ENCODE peak calls at places on chromosome 1, in eight cellular contexts. X is HTR-8/SVneo, B is neuronal stem cell, W is ureter, J is GM18507, V is EL, D is activated T-cell treated with anti-CD3 and anti-CD28 coated beads for 4 hours, R is AG09309. G is an unnamed sample.
A peak's percentile ranks its signal among the peaks of the same experiment; 100 is the strongest.

GRCh38 chr1:179742717-179743678 is at the start of gene FAM163A:
- DNase-seq in X (no peak), B (peak; percentile 46), W (no peak), J (no peak), V (no peak), D (no peak), R (no peak), G (peak; percentile 32)

GRCh38 chr1:56526571-56527174 is 52.7 kb downstream of the PLPP3 start:
- DNase-seq in X (no peak), B (no peak), W (no peak), J (peak; percentile 23), V (peak; percentile 7), D (no peak), R (no peak), G (no peak)

GRCh38 chr1:46081206-46081605 is 51.2 kb downstream of the PIK3R3 start:
- DNase-seq in X (no peak), B (no peak), W (no peak), J (no peak), V (no peak), D (no peak), R (no peak), G (no peak)

GRCh38 chr1:235632538-235633219 is 16.9 kb downstream of the GNG4 start:
- DNase-seq in X (peak; percentile 60), B (no peak), W (no peak), J (no peak), V (peak; percentile 73), D (no peak), R (peak; percentile 14), G (no peak)

GRCh38 chr1:12339861-12340557 is 110.2 kb downstream of the VPS13D start:
- DNase-seq in X (no peak), B (no peak), W (no peak), J (no peak), V (no peak), D (no peak), R (no peak), G (peak; percentile 27)

GRCh38 chr1:230766318-230766717 is 19.1 kb downstream of the CAPN9 start:
- DNase-seq in X (no peak), B (no peak), W (no peak), J (no peak), V (no peak), D (no peak), R (no peak), G (no peak)

GRCh38 chr1:229155472-229155871 is 115.4 kb upstream of the RAB4A start:
- DNase-seq in X (no peak), B (no peak), W (no peak), J (no peak), V (no peak), D (no peak), R (no peak), G (no peak)

GRCh38 chr1:165650981-165651625 is 20.1 kb downstream of the MGST3 start:
- DNase-seq in X (no peak), B (no peak), W (no peak), J (no peak), V (peak; percentile 12), D (no peak), R (no peak), G (no peak)

GRCh38 chr1:175872588-175872987 is 129.2 kb upstream of the TNR start:
- DNase-seq in X (no peak), B (no peak), W (no peak), J (no peak), V (no peak), D (no peak), R (no peak), G (no peak)

GRCh38 chr1:101174722-101175121 is 62.1 kb upstream of the S1PR1 start:
- DNase-seq in X (peak; percentile 43), B (no peak), W (no peak), J (no peak), V (peak; percentile 96), D (no peak), R (peak; percentile 59), G (no peak)

GRCh38 chr1:206686486-206687249 is 2.0 kb downstream of the MAPKAPK2 start:
- DNase-seq in X (no peak), B (no peak), W (no peak), J (no peak), V (no peak), D (no peak), R (no peak), G (no peak)

GRCh38 chr1:92482404-92482664 is 4.4 kb downstream of the GFI1 start:
- DNase-seq in X (no peak), B (peak; percentile 45), W (no peak), J (no peak), V (no peak), D (no peak), R (no peak), G (peak; percentile 14)

GRCh38 chr1:45206808-45207624 is 611 bp upstream of the ZSWIM5 start:
- DNase-seq in X (peak; percentile 5), B (no peak), W (no peak), J (no peak), V (no peak), D (no peak), R (no peak), G (no peak)

GRCh38 chr1:177928194-177928593 is 41.7 kb downstream of the SEC16B start:
- DNase-seq in X (no peak), B (peak; percentile 21), W (no peak), J (no peak), V (peak; percentile 50), D (no peak), R (no peak), G (no peak)

GRCh38 chr1:225691861-225692516 is 39.1 kb upstream of the ENAH start:
- DNase-seq in X (peak; percentile 52), B (no peak), W (no peak), J (no peak), V (peak; percentile 64), D (no peak), R (no peak), G (no peak)

GRCh38 chr1:157104598-157105293 is 5.1 kb upstream of the ETV3L start:
- DNase-seq in X (no peak), B (no peak), W (no peak), J (no peak), V (peak; percentile 29), D (no peak), R (no peak), G (no peak)

GRCh38 chr1:118717893-118718292 is 270.2 kb downstream of the TBX15 start:
- DNase-seq in X (no peak), B (no peak), W (no peak), J (no peak), V (no peak), D (no peak), R (no peak), G (no peak)

GRCh38 chr1:51664412-51665240 is 47.7 kb downstream of the OSBPL9 start:
- DNase-seq in X (no peak), B (no peak), W (no peak), J (no peak), V (peak; percentile 33), D (no peak), R (no peak), G (no peak)

G was measured in hepatocyte.